ENCODE peak calls at places on chromosomes 13 and 19, in four cellular contexts. One of them, this sample, is unnamed.
A peak's percentile ranks its signal among the peaks of the same experiment; 100 is the strongest.

GRCh38 chr19:41000310-41000737 is 9.2 kb downstream of the CYP2B6 start:
- DNase-seq in HL-60: no peak
- DNase-seq in K562: no peak
- DNase-seq in GM12878: no peak
- DNase-seq in this sample: no peak

GRCh38 chr13:50891206-50891605 is 18.4 kb upstream of the RNASEH2B start:
- DNase-seq in HL-60: no peak
- DNase-seq in K562: no peak
- DNase-seq in GM12878: no peak
- DNase-seq in this sample: no peak

GRCh38 chr13:35210234-35210633 is 266.3 kb downstream of the MAB21L1 start:
- DNase-seq in HL-60: no peak
- DNase-seq in K562: no peak
- DNase-seq in GM12878: no peak
- DNase-seq in this sample: no peak

GRCh38 chr19:48554385-48555091 is 2.6 kb downstream of the SULT2B1 start:
- DNase-seq in HL-60: no peak
- DNase-seq in K562: no peak
- DNase-seq in GM12878: no peak
- DNase-seq in this sample: no peak

GRCh38 chr19:44905437-44906160 is at the start of gene APOE:
- DNase-seq in HL-60: no peak
- DNase-seq in K562: peak; percentile 54
- DNase-seq in GM12878: no peak
- DNase-seq in this sample: no peak

GRCh38 chr19:42353341-42354015 is 28.0 kb downstream of the MEGF8 start:
- DNase-seq in HL-60: no peak
- DNase-seq in K562: no peak
- DNase-seq in GM12878: no peak
- DNase-seq in this sample: no peak

GRCh38 chr13:27573265-27573664 is 47.1 kb downstream of the LNX2 start:
- DNase-seq in HL-60: no peak
- DNase-seq in K562: no peak
- DNase-seq in GM12878: no peak
- DNase-seq in this sample: no peak

GRCh38 chr19:17337675-17338439 is 504 bp downstream of the GTPBP3 start:
- DNase-seq in HL-60: peak; percentile 39
- DNase-seq in K562: peak; percentile 88
- DNase-seq in GM12878: no peak
- DNase-seq in this sample: no peak

GRCh38 chr13:43522788-43523187 is 264.0 kb downstream of the ENOX1 start:
- DNase-seq in HL-60: no peak
- DNase-seq in K562: no peak
- DNase-seq in GM12878: no peak
- DNase-seq in this sample: no peak

GRCh38 chr13:24176351-24177101 is 16.0 kb downstream of the SPATA13 start:
- DNase-seq in HL-60: no peak
- DNase-seq in K562: no peak
- DNase-seq in GM12878: no peak
- DNase-seq in this sample: no peak

GRCh38 chr19:54136086-54136863 is 1.3 kb upstream of the CNOT3 start:
- DNase-seq in HL-60: no peak
- DNase-seq in K562: no peak
- DNase-seq in GM12878: no peak
- DNase-seq in this sample: no peak

GRCh38 chr19:17510220-17510993 is 1.0 kb upstream of the PGLS start:
- DNase-seq in HL-60: peak; percentile 14
- DNase-seq in K562: no peak
- DNase-seq in GM12878: no peak
- DNase-seq in this sample: no peak

GRCh38 chr19:41299755-41300089 is 10.2 kb upstream of the CCDC97 start:
- DNase-seq in HL-60: no peak
- DNase-seq in K562: no peak
- DNase-seq in GM12878: no peak
- DNase-seq in this sample: no peak

GRCh38 chr19:40862785-40863184 is 12.5 kb upstream of the CYP2A6 start:
- DNase-seq in HL-60: peak; percentile 23
- DNase-seq in K562: no peak
- DNase-seq in GM12878: no peak
- DNase-seq in this sample: no peak

GRCh38 chr13:99577934-99578917 is 77.0 kb downstream of the TM9SF2 start:
- DNase-seq in HL-60: peak; percentile 38
- DNase-seq in K562: no peak
- DNase-seq in GM12878: no peak
- DNase-seq in this sample: no peak

GRCh38 chr19:51546650-51547396 is 15.4 kb upstream of the SIGLEC6 start:
- DNase-seq in HL-60: peak; percentile 93
- DNase-seq in K562: peak; percentile 73
- DNase-seq in GM12878: no peak
- DNase-seq in this sample: no peak

GRCh38 chr13:109288151-109288709 is 498.2 kb downstream of the IRS2 start:
- DNase-seq in HL-60: no peak
- DNase-seq in K562: no peak
- DNase-seq in GM12878: no peak
- DNase-seq in this sample: no peak

GRCh38 chr13:75792526-75793187 is 156.5 kb downstream of the LMO7 start:
- DNase-seq in HL-60: no peak
- DNase-seq in K562: no peak
- DNase-seq in GM12878: no peak
- DNase-seq in this sample: no peak

GRCh38 chr13:24244802-24245201 is 64.6 kb upstream of the C1QTNF9 start:
- DNase-seq in HL-60: no peak
- DNase-seq in K562: no peak
- DNase-seq in GM12878: no peak
- DNase-seq in this sample: no peak

GRCh38 chr13:98384739-98385138 is 192.2 kb downstream of the STK24 start:
- DNase-seq in HL-60: no peak
- DNase-seq in K562: no peak
- DNase-seq in GM12878: no peak
- DNase-seq in this sample: no peak

GRCh38 chr13:44758595-44759221 is 182.6 kb upstream of the TSC22D1 start:
- DNase-seq in HL-60: no peak
- DNase-seq in K562: no peak
- DNase-seq in GM12878: no peak
- DNase-seq in this sample: no peak

GRCh38 chr19:9917322-9917721 is 19.0 kb downstream of the OLFM2 start:
- DNase-seq in HL-60: peak; percentile 12
- DNase-seq in K562: peak; percentile 80
- DNase-seq in GM12878: no peak
- DNase-seq in this sample: no peak

GRCh38 chr13:97933736-97934135 is 19.7 kb upstream of the IPO5 start:
- DNase-seq in HL-60: no peak
- DNase-seq in K562: no peak
- DNase-seq in GM12878: no peak
- DNase-seq in this sample: no peak

GRCh38 chr13:30718661-30719520 is 16.5 kb upstream of the ALOX5AP start:
- DNase-seq in HL-60: peak; percentile 75
- DNase-seq in K562: no peak
- DNase-seq in GM12878: no peak
- DNase-seq in this sample: no peak

GRCh38 chr19:55626350-55626749 is 2.0 kb upstream of the ZNF784 start:
- DNase-seq in HL-60: no peak
- DNase-seq in K562: no peak
- DNase-seq in GM12878: no peak
- DNase-seq in this sample: no peak

GRCh38 chr13:94333131-94333820 is 146.2 kb downstream of the DCT start:
- DNase-seq in HL-60: no peak
- DNase-seq in K562: no peak
- DNase-seq in GM12878: no peak
- DNase-seq in this sample: no peak

GRCh38 chr13:23921451-23921888 is 24.2 kb upstream of the C1QTNF9B start:
- DNase-seq in HL-60: peak; percentile 33
- DNase-seq in K562: peak; percentile 13
- DNase-seq in GM12878: no peak
- DNase-seq in this sample: no peak

DNA sequence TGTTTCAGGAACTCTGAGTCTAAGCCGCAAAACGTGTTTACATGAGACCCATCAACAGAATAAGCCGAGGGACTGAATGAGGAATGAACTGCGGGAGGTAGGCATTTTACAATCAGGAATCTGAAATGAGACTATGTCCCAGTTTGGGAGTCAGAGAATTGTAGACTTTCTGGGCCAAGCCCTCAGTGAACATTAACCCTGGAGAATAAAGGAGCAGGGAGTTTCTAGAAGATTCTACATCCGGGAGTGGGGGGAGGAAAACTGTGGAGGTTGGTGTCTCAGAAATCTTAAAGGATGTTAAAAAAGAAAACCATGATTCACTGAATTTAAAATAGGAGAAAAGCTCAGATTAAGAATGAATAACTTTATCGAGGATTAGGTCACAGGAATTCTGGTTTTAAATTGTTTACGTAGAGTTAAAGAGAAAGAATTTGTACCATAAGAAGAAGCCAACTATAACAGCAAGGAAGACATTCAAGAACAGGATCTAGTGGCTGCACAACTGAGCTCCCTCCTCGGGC is 18.5 kb downstream of the RFX2 start:
- DNase-seq in HL-60: no peak
- DNase-seq in K562: no peak
- DNase-seq in GM12878: no peak
- DNase-seq in this sample: no peak
- TF ChIP-seq POLR2AphosphoS5 in HL-60: no peak
- TF ChIP-seq POLR2AphosphoS5 in K562: no peak
- TF ChIP-seq POLR2AphosphoS5 in GM12878: no peak
- TF ChIP-seq POLR2AphosphoS5 in this sample: no peak

GRCh38 chr13:48646791-48647190 is 6.9 kb upstream of the CYSLTR2 start:
- DNase-seq in HL-60: no peak
- DNase-seq in K562: no peak
- DNase-seq in GM12878: no peak
- DNase-seq in this sample: no peak
- TF ChIP-seq SPI1 in HL-60: no peak
- TF ChIP-seq SPI1 in K562: no peak
- TF ChIP-seq SPI1 in GM12878: no peak
- TF ChIP-seq SPI1 in this sample: no peak

GRCh38 chr19:4066682-4067395 is at the start of gene ZBTB7A:
- DNase-seq in HL-60: peak; percentile 86
- DNase-seq in K562: no peak
- DNase-seq in GM12878: no peak
- DNase-seq in this sample: no peak

GRCh38 chr19:4068058-4068966 is 1.6 kb upstream of the ZBTB7A start:
- DNase-seq in HL-60: no peak
- DNase-seq in K562: no peak
- DNase-seq in GM12878: no peak
- DNase-seq in this sample: no peak

GRCh38 chr19:4069331-4069959 is 2.7 kb upstream of the ZBTB7A start:
- DNase-seq in HL-60: peak; percentile 62
- DNase-seq in K562: no peak
- DNase-seq in GM12878: no peak
- DNase-seq in this sample: no peak

GRCh38 chr19:4066176-4066606 is 508 bp downstream of the ZBTB7A start:
- DNase-seq in HL-60: no peak
- DNase-seq in K562: no peak
- DNase-seq in GM12878: no peak
- DNase-seq in this sample: no peak

DNA sequence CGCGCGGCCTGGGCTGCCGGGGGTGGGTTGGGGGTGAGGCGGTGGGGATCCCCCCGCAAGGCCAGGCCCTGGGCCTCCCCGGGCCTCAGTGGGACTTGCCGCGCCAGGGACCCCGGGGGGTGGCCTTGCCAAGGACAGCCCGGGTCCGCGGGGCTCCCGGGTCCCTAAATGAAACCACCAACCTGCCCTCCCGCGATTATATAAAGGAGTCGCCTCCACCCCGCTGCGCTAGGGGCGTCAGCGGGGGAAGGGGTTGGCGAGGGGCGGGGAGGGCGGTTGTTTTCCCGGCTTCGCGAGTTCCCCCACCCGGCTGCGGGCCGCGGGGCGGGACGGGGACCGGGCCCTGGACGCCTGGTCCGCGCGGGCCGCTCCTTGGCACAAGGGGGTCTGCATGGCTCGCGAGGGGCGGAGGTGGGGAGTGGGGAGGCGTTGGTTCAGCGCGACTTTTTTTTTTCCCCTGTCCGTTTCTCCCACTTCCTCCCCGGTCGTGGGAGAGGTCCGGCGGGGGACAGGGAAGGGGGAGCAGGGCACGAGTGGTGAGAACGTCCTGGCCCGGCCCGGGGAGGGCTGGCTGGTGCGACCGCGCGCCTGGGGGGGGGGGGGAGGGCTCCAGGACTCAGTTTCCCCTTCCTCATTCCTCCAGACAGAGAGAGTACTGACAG is 828 bp upstream of the ZBTB7A start:
- DNase-seq in HL-60: no peak
- DNase-seq in K562: peak; percentile 87
- DNase-seq in GM12878: no peak
- DNase-seq in this sample: no peak
- TF ChIP-seq POLR2AphosphoS5 in HL-60: no peak
- TF ChIP-seq POLR2AphosphoS5 in K562: peak; percentile 21
- TF ChIP-seq POLR2AphosphoS5 in GM12878: no peak
- TF ChIP-seq POLR2AphosphoS5 in this sample: no peak

DNA sequence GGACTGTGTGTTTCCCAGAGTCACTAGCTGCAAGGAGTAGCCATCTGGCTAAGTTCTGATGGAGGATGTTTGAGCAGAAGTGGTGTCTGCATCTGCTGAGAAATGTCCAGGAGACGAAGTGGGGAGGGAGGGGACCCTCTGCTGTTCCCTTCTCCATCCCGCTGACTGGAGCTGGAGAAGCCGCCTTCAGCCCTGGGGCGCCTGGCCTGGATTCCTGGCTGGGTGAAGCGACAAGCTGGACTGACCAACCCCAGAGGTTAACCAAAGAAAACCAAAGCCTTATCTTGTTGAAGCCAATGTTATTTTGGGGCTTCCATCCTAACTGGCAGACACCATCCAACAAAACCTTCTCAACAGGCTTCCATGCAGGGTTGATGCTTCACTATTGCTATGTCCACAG is 67.6 kb downstream of the SLC7A1 start:
- DNase-seq in HL-60: no peak
- DNase-seq in K562: no peak
- DNase-seq in GM12878: no peak
- DNase-seq in this sample: no peak
- TF ChIP-seq SPI1 in HL-60: no peak
- TF ChIP-seq SPI1 in K562: no peak
- TF ChIP-seq SPI1 in GM12878: no peak
- TF ChIP-seq SPI1 in this sample: no peak

DNA sequence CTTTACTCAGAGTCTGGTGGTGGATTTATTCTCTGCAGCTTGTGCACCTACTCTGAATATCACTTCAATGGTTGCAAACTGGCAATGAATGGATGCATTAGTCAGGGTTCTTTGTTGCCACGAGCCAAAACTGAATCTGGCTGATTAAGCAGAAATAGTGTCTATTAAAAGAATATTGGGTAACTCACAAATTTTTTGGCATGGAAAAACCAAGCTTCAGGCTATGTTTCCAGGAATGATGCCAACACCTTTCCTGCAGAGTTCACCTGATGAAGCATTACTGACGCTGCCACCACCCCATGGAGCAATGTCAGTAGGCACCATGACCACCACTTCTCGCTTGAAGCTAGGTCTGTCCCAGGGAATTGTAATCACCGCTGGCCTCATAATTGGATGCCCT is 597.8 kb upstream of the SLC10A2 start:
- DNase-seq in HL-60: no peak
- DNase-seq in K562: no peak
- DNase-seq in GM12878: no peak
- DNase-seq in this sample: no peak
- TF ChIP-seq POLR2AphosphoS5 in HL-60: no peak
- TF ChIP-seq POLR2AphosphoS5 in K562: no peak
- TF ChIP-seq POLR2AphosphoS5 in GM12878: no peak
- TF ChIP-seq POLR2AphosphoS5 in this sample: no peak

GRCh38 chr19:46639356-46640061 is 3.5 kb upstream of the GNG8 start:
- DNase-seq in HL-60: peak; percentile 36
- DNase-seq in K562: peak; percentile 51
- DNase-seq in GM12878: no peak
- DNase-seq in this sample: no peak
- TF ChIP-seq SPI1 in HL-60: no peak
- TF ChIP-seq SPI1 in K562: peak; percentile 24
- TF ChIP-seq SPI1 in GM12878: peak; percentile 26
- TF ChIP-seq SPI1 in this sample: no peak